ENCODE peak calls at places on chromosome 1, in five cellular contexts. K is WTC11; Z is pancreas; B is activated naive CD4-positive, alpha-beta T cell treated with Interleukin-2 at 50 U/mL for 16 hours; T is HuH-7.5. D is an unnamed sample.

GRCh38 chr1:58905628-58906256 is 121.9 kb upstream of the JUN start:
- DNase-seq in K (no peak), T (no peak), B (no peak), Z (no peak), D (no peak)

GRCh38 chr1:53627666-53628065 is 111.3 kb downstream of the GLIS1 start:
- DNase-seq in T (no peak), K (no peak), Z (no peak), B (no peak), D (no peak)

GRCh38 chr1:157682710-157683437 is 17.7 kb downstream of the FCRL3 start:
- DNase-seq in T (no peak), Z (no peak), B (no peak), K (no peak), D (no peak)

GRCh38 chr1:46512135-46512791 is 22.6 kb downstream of the DMBX1 start:
- DNase-seq in B (no peak), K (no peak), Z (peak), T (no peak), D (no peak)

GRCh38 chr1:199691540-199691939 is 336.0 kb upstream of the NR5A2 start:
- DNase-seq in T (no peak), B (no peak), Z (no peak), K (no peak), D (no peak)

GRCh38 chr1:216726435-216726834 is 3.2 kb upstream of the ESRRG start:
- DNase-seq in Z (no peak), K (no peak), B (no peak), T (no peak), D (no peak)

GRCh38 chr1:169945171-169945570 is 51.5 kb upstream of the SCYL3 start:
- DNase-seq in K (no peak), T (no peak), B (no peak), Z (peak), D (no peak)

GRCh38 chr1:7329868-7330615 is 441.1 kb upstream of the VAMP3 start:
- DNase-seq in B (no peak), K (no peak), Z (no peak), T (no peak), D (no peak)

GRCh38 chr1:225700164-225700740 is 47.3 kb upstream of the ENAH start:
- DNase-seq in T (peak), B (no peak), Z (no peak), K (no peak), D (no peak)

GRCh38 chr1:107964397-107965111 is 426 bp downstream of the VAV3 start:
- DNase-seq in T (peak), B (peak), K (peak), Z (peak), D (peak)

GRCh38 chr1:235533476-235534168 is 29.4 kb upstream of the B3GALNT2 start:
- DNase-seq in T (no peak), K (no peak), B (no peak), Z (no peak), D (no peak)

GRCh38 chr1:93722081-93723031 is 40.7 kb upstream of the BCAR3 start:
- DNase-seq in K (no peak), T (no peak), B (no peak), Z (no peak), D (no peak)

GRCh38 chr1:46070164-46070814 is 62.1 kb downstream of the PIK3R3 start:
- DNase-seq in K (no peak), B (no peak), T (no peak), Z (no peak), D (no peak)

GRCh38 chr1:150567341-150567716 is 12.1 kb downstream of the MCL1 start:
- DNase-seq in B (peak), K (no peak), T (no peak), Z (no peak), D (peak)

GRCh38 chr1:53590581-53591515 is 131.6 kb downstream of the DMRTB1 start:
- DNase-seq in K (no peak), B (no peak), Z (no peak), T (no peak), D (peak)

GRCh38 chr1:8517579-8518489 is 199.9 kb downstream of the SLC45A1 start:
- DNase-seq in B (no peak), T (no peak), K (no peak), Z (no peak), D (no peak)

GRCh38 chr1:89993541-89993940 is 1.4 kb upstream of the ZNF326 start:
- DNase-seq in Z (no peak), T (no peak), K (no peak), B (no peak), D (no peak)

GRCh38 chr1:36086529-36087232 is 2.0 kb upstream of the ADPRS start:
- DNase-seq in K (peak), T (no peak), B (no peak), Z (no peak), D (peak)

GRCh38 chr1:186681136-186681535 is 913 bp upstream of the PTGS2 start:
- DNase-seq in T (no peak), B (no peak), Z (no peak), K (no peak), D (no peak)

GRCh38 chr1:199302554-199302953 is 663.7 kb downstream of the PTPRC start:
- DNase-seq in T (no peak), K (no peak), B (no peak), Z (no peak), D (no peak)

GRCh38 chr1:110070282-110070967 is at the start of gene ALX3:
- DNase-seq in K (peak), T (no peak), Z (no peak), B (no peak), D (no peak)